ENCODE peak calls at places on chromosomes 11 and 22, in five cellular contexts. One of them, this sample, is unnamed.

GRCh38 chr22:41408665-41409064 is 26.9 kb downstream of the TEF start:
- DNase-seq in adipocyte: no peak
- DNase-seq in testis: no peak
- DNase-seq in CD8-positive, alpha-beta memory T cell: no peak
- DNase-seq in heart left ventricle: no peak
- DNase-seq in this sample: peak; percentile 35

GRCh38 chr22:23230348-23231068 is 50.2 kb downstream of the BCR start:
- DNase-seq in testis: no peak
- DNase-seq in CD8-positive, alpha-beta memory T cell: no peak
- DNase-seq in adipocyte: no peak
- DNase-seq in heart left ventricle: no peak
- DNase-seq in this sample: no peak

GRCh38 chr11:88420165-88420781 is 82.7 kb upstream of the CTSC start:
- DNase-seq in testis: peak; percentile 16
- DNase-seq in CD8-positive, alpha-beta memory T cell: no peak
- DNase-seq in adipocyte: no peak
- DNase-seq in heart left ventricle: no peak
- DNase-seq in this sample: no peak

GRCh38 chr11:133720951-133721350 is 124.4 kb downstream of the SPATA19 start:
- DNase-seq in testis: no peak
- DNase-seq in heart left ventricle: no peak
- DNase-seq in adipocyte: no peak
- DNase-seq in CD8-positive, alpha-beta memory T cell: no peak
- DNase-seq in this sample: no peak

GRCh38 chr11:103125462-103125861 is 16.2 kb downstream of the DYNC2H1 start:
- DNase-seq in CD8-positive, alpha-beta memory T cell: no peak
- DNase-seq in adipocyte: no peak
- DNase-seq in heart left ventricle: no peak
- DNase-seq in testis: no peak
- DNase-seq in this sample: no peak

GRCh38 chr11:69535928-69536327 is 54.5 kb downstream of the LINC01488 start:
- DNase-seq in heart left ventricle: no peak
- DNase-seq in testis: no peak
- DNase-seq in adipocyte: no peak
- DNase-seq in CD8-positive, alpha-beta memory T cell: peak; percentile 26
- DNase-seq in this sample: no peak

GRCh38 chr11:120305286-120305685 is 19.8 kb upstream of the TLCD5 start:
- DNase-seq in adipocyte: no peak
- DNase-seq in CD8-positive, alpha-beta memory T cell: no peak
- DNase-seq in testis: no peak
- DNase-seq in heart left ventricle: no peak
- DNase-seq in this sample: peak; percentile 52

GRCh38 chr11:99325807-99326206 is 305.1 kb downstream of the CNTN5 start:
- DNase-seq in adipocyte: peak; percentile 86
- DNase-seq in heart left ventricle: no peak
- DNase-seq in CD8-positive, alpha-beta memory T cell: no peak
- DNase-seq in testis: no peak
- DNase-seq in this sample: no peak

GRCh38 chr11:126544311-126545056 is 189.0 kb downstream of the ST3GAL4 start:
- DNase-seq in adipocyte: peak; percentile 13
- DNase-seq in CD8-positive, alpha-beta memory T cell: no peak
- DNase-seq in heart left ventricle: no peak
- DNase-seq in testis: peak; percentile 44
- DNase-seq in this sample: no peak

GRCh38 chr11:116686891-116687290 is 85.9 kb downstream of the BUD13 start:
- DNase-seq in heart left ventricle: peak; percentile 14
- DNase-seq in CD8-positive, alpha-beta memory T cell: no peak
- DNase-seq in testis: no peak
- DNase-seq in adipocyte: no peak
- DNase-seq in this sample: no peak

GRCh38 chr11:114606003-114606801 is 10.6 kb upstream of the NXPE4 start:
- DNase-seq in adipocyte: peak; percentile 15
- DNase-seq in CD8-positive, alpha-beta memory T cell: no peak
- DNase-seq in heart left ventricle: no peak
- DNase-seq in testis: no peak
- DNase-seq in this sample: no peak

GRCh38 chr11:36257351-36257750 is 31.9 kb downstream of the COMMD9 start:
- DNase-seq in heart left ventricle: no peak
- DNase-seq in CD8-positive, alpha-beta memory T cell: no peak
- DNase-seq in testis: no peak
- DNase-seq in adipocyte: no peak
- DNase-seq in this sample: no peak

GRCh38 chr22:41929158-41929896 is 2.7 kb upstream of the TNFRSF13C start:
- DNase-seq in heart left ventricle: no peak
- DNase-seq in testis: no peak
- DNase-seq in CD8-positive, alpha-beta memory T cell: no peak
- DNase-seq in adipocyte: no peak
- DNase-seq in this sample: no peak

GRCh38 chr22:37672920-37673453 is 2.4 kb upstream of the LGALS1 start:
- DNase-seq in testis: no peak
- DNase-seq in heart left ventricle: no peak
- DNase-seq in CD8-positive, alpha-beta memory T cell: no peak
- DNase-seq in adipocyte: no peak
- DNase-seq in this sample: no peak

DNA sequence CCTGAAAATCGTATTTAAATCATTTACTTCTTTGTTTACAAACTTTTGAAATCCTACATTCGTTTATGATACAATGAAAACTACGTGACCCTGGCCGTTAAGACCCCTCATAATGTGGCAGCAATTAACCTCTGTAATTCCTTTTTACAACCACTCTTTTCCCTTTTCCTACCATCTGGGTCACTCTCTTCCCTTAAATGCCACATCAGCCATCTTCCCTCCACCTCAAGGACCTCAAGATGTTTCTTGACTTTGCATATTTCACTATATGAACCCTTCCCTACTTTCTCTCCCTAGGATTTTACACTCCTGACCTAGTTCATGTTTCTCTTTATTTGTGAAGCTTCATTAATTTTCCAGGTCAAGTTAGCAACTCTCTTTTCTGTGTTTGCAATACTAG is 26.8 kb downstream of the OR2AG2 start:
- DNase-seq in adipocyte: no peak
- DNase-seq in heart left ventricle: no peak
- DNase-seq in testis: no peak
- DNase-seq in CD8-positive, alpha-beta memory T cell: no peak
- DNase-seq in this sample: no peak
- H3K4me1 ChIP-seq in adipocyte: no peaks in the 10 kb centered on the region
- H3K4me1 ChIP-seq in heart left ventricle: no peaks in the 10 kb centered on the region
- H3K4me1 ChIP-seq in testis: no peaks in the 10 kb centered on the region
- H3K4me1 ChIP-seq in CD8-positive, alpha-beta memory T cell: peaks cover 52% of the 10 kb centered on the region
- H3K4me1 ChIP-seq in this sample: peaks cover 3% of the 10 kb centered on the region

DNA sequence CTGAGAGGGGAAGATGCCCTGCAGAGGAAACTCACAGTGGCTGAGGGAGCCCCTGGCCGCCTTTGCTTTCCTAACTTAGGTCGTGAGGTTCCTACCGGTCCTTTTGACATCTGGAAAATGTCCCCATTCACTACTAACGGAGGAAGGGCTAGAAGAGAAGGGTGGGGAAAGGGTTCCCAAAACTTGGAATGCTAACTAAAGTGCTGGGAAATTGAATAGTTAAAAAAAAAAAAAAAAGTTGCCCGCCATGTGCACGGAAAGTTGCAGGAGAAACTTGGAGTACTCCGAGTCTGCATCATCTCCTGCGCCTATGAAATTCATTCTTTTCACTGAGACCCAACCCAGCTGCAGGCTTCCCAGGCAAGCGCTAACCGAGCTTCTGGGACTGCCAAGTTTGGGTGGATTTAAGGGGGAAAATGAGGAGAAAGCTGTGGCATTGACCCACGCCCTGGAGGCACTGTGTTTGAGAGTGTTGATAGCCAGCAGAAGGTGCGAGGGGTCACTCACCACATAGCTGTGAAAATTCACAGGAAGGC is 854 bp downstream of the TIMP3 start:
- DNase-seq in adipocyte: peak; percentile 40
- DNase-seq in heart left ventricle: no peak
- DNase-seq in testis: no peak
- DNase-seq in CD8-positive, alpha-beta memory T cell: no peak
- DNase-seq in this sample: no peak
- H3K4me1 ChIP-seq in adipocyte: peaks cover 40% of the 10 kb centered on the region
- H3K4me1 ChIP-seq in heart left ventricle: peaks cover 46% of the 10 kb centered on the region
- H3K4me1 ChIP-seq in testis: peaks cover 26% of the 10 kb centered on the region
- H3K4me1 ChIP-seq in CD8-positive, alpha-beta memory T cell: no peaks in the 10 kb centered on the region
- H3K4me1 ChIP-seq in this sample: peaks cover 36% of the 10 kb centered on the region

GRCh38 chr11:12813371-12814225 is 139.4 kb downstream of the TEAD1 start:
- DNase-seq in heart left ventricle: no peak
- DNase-seq in adipocyte: no peak
- DNase-seq in CD8-positive, alpha-beta memory T cell: no peak
- DNase-seq in testis: peak; percentile 63
- DNase-seq in this sample: peak; percentile 39
- H3K4me1 ChIP-seq in heart left ventricle: peaks cover 67% of the 10 kb centered on the region
- H3K4me1 ChIP-seq in adipocyte: peaks cover 73% of the 10 kb centered on the region
- H3K4me1 ChIP-seq in CD8-positive, alpha-beta memory T cell: no peaks in the 10 kb centered on the region
- H3K4me1 ChIP-seq in testis: peaks cover 32% of the 10 kb centered on the region
- H3K4me1 ChIP-seq in this sample: peaks cover 57% of the 10 kb centered on the region

GRCh38 chr11:65575568-65576231 is at the start of gene EHBP1L1:
- DNase-seq in adipocyte: peak; percentile 76
- DNase-seq in testis: peak; percentile 45
- DNase-seq in CD8-positive, alpha-beta memory T cell: peak; percentile 87
- DNase-seq in heart left ventricle: peak; percentile 92
- DNase-seq in this sample: peak; percentile 80
- H3K4me1 ChIP-seq in adipocyte: peaks cover 53% of the 10 kb centered on the region
- H3K4me1 ChIP-seq in testis: peaks cover 54% of the 10 kb centered on the region
- H3K4me1 ChIP-seq in CD8-positive, alpha-beta memory T cell: peaks cover 60% of the 10 kb centered on the region
- H3K4me1 ChIP-seq in heart left ventricle: peaks cover 77% of the 10 kb centered on the region
- H3K4me1 ChIP-seq in this sample: peaks cover 78% of the 10 kb centered on the region